ENCODE peak calls at places on chromosomes 5 and 9, in eight cellular contexts. W is suprapubic skin; S is GM23338; I is IMR-90; R is lower leg skin; H is mammary epithelial cell; D is fibroblast of the aortic adventitia; P is CD8-positive, alpha-beta memory T cell. X is an unnamed sample.
A peak's percentile ranks its signal among the peaks of the same experiment; 100 is the strongest.

GRCh38 chr5:61866930-61867329 is 439.1 kb upstream of the KIF2A start:
- DNase-seq in S (no peak), P (no peak), H (peak; percentile 95), R (no peak), I (peak; percentile 38), W (no peak), D (peak; percentile 46), X (no peak)

GRCh38 chr5:141003791-141004601 is 37.7 kb downstream of the PCDHAC2 start:
- DNase-seq in W (no peak), S (peak; percentile 70), R (no peak), I (no peak), D (no peak), P (no peak), H (peak; percentile 98), X (no peak)

GRCh38 chr9:93453047-93453914 is at the start of gene FAM120AOS:
- DNase-seq in S (peak; percentile 92), H (peak; percentile 95), W (peak; percentile 96), P (peak; percentile 79), I (peak; percentile 95), R (peak; percentile 99), D (peak; percentile 94), X (peak; percentile 93)

GRCh38 chr5:156411-157072 is 34.8 kb upstream of the LRRC14B start:
- DNase-seq in D (no peak), H (no peak), I (no peak), S (no peak), P (no peak), R (peak; percentile 71), W (peak; percentile 48), X (no peak)

GRCh38 chr9:4640027-4640426 is 22.1 kb upstream of the PLPP6 start:
- DNase-seq in S (peak; percentile 71), W (no peak), P (peak; percentile 19), H (no peak), D (peak; percentile 45), R (no peak), I (no peak), X (no peak)

GRCh38 chr9:75148551-75148950 is 60.2 kb downstream of the OSTF1 start:
- DNase-seq in I (peak; percentile 95), D (peak; percentile 88), H (peak; percentile 14), W (no peak), S (no peak), P (no peak), R (no peak), X (no peak)

GRCh38 chr5:150622157-150622556 is 18.3 kb upstream of the SYNPO start:
- DNase-seq in D (peak; percentile 57), S (no peak), H (no peak), W (no peak), P (no peak), I (peak; percentile 87), R (no peak), X (no peak)

GRCh38 chr9:26656003-26656940 is 236.3 kb downstream of the CAAP1 start:
- DNase-seq in W (no peak), I (peak; percentile 15), P (no peak), S (peak; percentile 78), H (no peak), D (peak; percentile 7), R (no peak), X (no peak)

GRCh38 chr9:70668751-70669150 is 254.3 kb upstream of the KLF9 start:
- DNase-seq in H (peak; percentile 12), W (no peak), D (peak; percentile 78), S (no peak), I (no peak), P (no peak), R (no peak), X (no peak)

GRCh38 chr5:174503461-174504265 is 220.7 kb upstream of the MSX2 start:
- DNase-seq in H (peak; percentile 84), D (peak; percentile 68), W (no peak), P (no peak), I (peak; percentile 84), S (no peak), R (no peak), X (no peak)

GRCh38 chr5:71629950-71630349 is 42.8 kb downstream of the MCCC2 start:
- DNase-seq in I (no peak), P (no peak), W (no peak), H (no peak), R (no peak), D (no peak), S (no peak), X (no peak)

GRCh38 chr5:38660194-38660668 is 103.8 kb upstream of the LIFR start:
- DNase-seq in D (no peak), W (no peak), H (no peak), R (no peak), I (no peak), P (no peak), S (peak; percentile 85), X (no peak)

DNA sequence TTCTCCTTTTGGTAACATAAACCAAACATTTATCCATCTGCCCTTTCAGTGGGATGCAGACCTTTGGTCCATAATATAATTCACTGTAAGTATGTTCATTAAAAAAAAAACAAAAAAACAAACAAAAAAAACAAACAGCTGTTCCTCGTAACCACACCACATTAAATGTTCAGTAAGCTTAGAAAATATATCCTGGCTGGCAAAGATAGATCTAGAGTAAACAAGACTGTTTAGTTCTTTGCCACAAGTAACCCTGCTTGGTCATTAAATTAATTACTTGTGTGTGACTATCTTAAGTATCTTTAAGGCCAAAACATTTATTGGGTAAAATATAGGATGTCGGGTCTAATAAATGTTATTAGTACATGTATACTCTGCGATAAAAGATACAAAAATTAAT is 1717.1 kb downstream of the EFNA5 start:
- DNase-seq in I (no peak), P (no peak), R (no peak), H (no peak), S (no peak), W (no peak), D (no peak), X (no peak)
- H3K4me3 ChIP-seq in I (no peak overlapping the region), P (no peak overlapping the region), R (no peak overlapping the region), H (no peak overlapping the region), S (no peak overlapping the region), W (no peak overlapping the region), D (no peak overlapping the region), X (no peak overlapping the region)

GRCh38 chr9:79014929-79015699 is 556.7 kb upstream of the TLE4 start:
- DNase-seq in R (no peak), W (no peak), S (no peak), H (peak; percentile 28), P (no peak), I (no peak), D (no peak), X (no peak)
- H3K4me3 ChIP-seq in R (no peak overlapping the region), W (no peak overlapping the region), S (no peak overlapping the region), H (no peak overlapping the region), P (no peak overlapping the region), I (no peak overlapping the region), D (no peak overlapping the region), X (no peak overlapping the region)

DNA sequence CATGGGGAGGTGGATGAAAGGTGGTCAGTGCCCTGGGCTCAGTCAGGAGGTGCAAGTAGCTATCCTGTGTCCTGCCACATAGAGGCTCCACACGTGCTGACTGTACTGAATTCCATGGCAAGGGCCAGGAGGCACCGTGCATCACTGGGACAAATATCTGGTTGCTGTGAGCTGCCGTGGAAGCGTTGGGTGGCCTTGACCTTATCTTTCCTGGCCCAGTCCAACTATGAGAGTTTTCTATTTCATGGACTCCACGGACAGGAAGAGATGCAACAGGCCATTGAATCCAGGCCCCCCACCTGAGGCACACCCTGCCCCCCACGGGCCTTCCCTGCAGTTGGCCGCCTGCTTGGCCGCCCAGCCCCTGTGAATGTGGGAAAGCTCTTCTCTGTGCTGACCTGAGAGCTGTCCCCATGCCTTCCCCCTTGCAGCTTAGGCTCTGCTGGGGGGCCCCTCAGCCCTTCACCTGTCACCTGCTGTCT is 1.7 kb downstream of the GRHPR start:
- DNase-seq in P (no peak), R (no peak), I (no peak), S (no peak), H (no peak), D (no peak), W (no peak), X (no peak)
- H3K4me3 ChIP-seq in P (no peak overlapping the region), R (no peak overlapping the region), I (no peak overlapping the region), S (peak overlapping the region; percentile 92), H (peak overlapping the region; percentile 93), D (peak overlapping the region; percentile 96), W (peak overlapping the region; percentile 85), X (no peak overlapping the region)

DNA sequence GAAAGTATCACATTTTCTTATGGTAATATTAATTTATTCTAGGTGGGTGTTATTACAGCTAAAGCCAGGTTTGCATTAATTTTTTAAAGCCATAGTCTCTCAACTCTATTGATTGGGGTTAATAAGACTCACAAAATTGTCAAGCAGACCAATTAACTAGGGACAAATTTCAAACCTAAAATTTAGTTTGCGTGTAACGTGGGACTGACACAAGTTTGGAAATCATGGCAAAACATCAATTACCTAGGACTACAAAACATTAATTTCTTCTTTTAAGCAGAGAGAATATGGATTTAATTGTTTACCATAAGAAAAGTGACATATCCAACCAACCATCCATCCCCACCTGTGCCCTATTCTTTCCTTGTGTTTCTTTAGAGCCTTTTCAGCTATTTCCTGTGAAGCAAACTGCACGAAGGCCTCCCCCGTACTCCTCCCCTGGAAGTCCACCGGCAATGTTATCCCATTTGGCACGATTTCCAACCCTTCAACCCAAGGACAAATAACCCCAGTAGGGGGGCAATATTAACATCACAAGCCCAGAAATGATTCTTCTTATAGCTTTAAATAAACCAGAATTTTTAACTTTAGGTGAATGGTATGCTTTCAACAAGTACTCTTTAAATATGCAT is 4.4 kb downstream of the HNRNPH1 start:
- DNase-seq in S (no peak), P (no peak), R (no peak), W (peak; percentile 31), H (no peak), D (peak; percentile 27), I (no peak), X (peak; percentile 10)
- H3K4me3 ChIP-seq in S (peak overlapping the region; percentile 93), P (peak overlapping the region; percentile 27), R (no peak overlapping the region), W (peak overlapping the region; percentile 76), H (peak overlapping the region; percentile 89), D (peak overlapping the region; percentile 83), I (peak overlapping the region; percentile 18), X (peak overlapping the region; percentile 66)

DNA sequence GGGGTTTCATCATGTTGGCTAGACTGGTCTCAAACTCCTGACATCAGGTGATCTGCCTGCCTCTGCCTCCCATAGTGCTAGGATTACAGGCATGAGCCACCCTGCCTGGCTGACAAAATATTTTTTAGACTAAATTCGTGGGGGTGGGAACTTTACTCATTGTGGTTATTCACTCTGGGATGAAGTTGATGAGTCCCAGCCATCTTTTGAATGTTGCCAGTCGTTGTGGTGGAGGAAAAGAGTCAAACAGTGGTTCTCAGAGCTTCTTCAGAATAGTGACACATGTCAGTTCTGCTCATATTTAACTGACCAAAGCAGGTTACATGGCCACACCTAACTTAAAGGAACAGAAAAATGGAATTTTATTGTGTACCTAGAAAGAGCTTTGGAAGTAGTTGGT is 6.9 kb downstream of the SREK1 start:
- DNase-seq in I (no peak), P (no peak), D (no peak), W (no peak), H (no peak), R (no peak), S (no peak), X (no peak)
- H3K4me3 ChIP-seq in I (no peak overlapping the region), P (no peak overlapping the region), D (no peak overlapping the region), W (no peak overlapping the region), H (no peak overlapping the region), R (no peak overlapping the region), S (no peak overlapping the region), X (no peak overlapping the region)

GRCh38 chr5:149002053-149002452 is 60.8 kb downstream of the SH3TC2 start:
- DNase-seq in S (peak; percentile 59), D (peak; percentile 98), W (no peak), P (no peak), H (peak; percentile 97), I (peak; percentile 100), R (no peak), X (no peak)
- H3K4me3 ChIP-seq in S (no peak overlapping the region), D (no peak overlapping the region), W (no peak overlapping the region), P (no peak overlapping the region), H (no peak overlapping the region), I (no peak overlapping the region), R (no peak overlapping the region), X (no peak overlapping the region)